ENCODE peak calls at places on chromosomes 5 and 9, in four cellular contexts. One of them, this sample, is unnamed.

GRCh38 chr5:141883184-141883947 is 5.2 kb upstream of the PCDH1 start:
- DNase-seq in adrenal gland: peak
- DNase-seq in GM19239: no peak
- DNase-seq in brain microvascular endothelial cell: no peak
- DNase-seq in this sample: no peak

GRCh38 chr5:158205992-158206391 is 347.0 kb upstream of the CLINT1 start:
- DNase-seq in brain microvascular endothelial cell: no peak
- DNase-seq in GM19239: no peak
- DNase-seq in adrenal gland: no peak
- DNase-seq in this sample: no peak

GRCh38 chr5:191036-191948 is at the start of gene LRRC14B:
- DNase-seq in brain microvascular endothelial cell: no peak
- DNase-seq in adrenal gland: no peak
- DNase-seq in GM19239: peak
- DNase-seq in this sample: no peak

GRCh38 chr9:7976167-7976755 is 176.7 kb upstream of the DMAC1 start:
- DNase-seq in GM19239: peak
- DNase-seq in brain microvascular endothelial cell: no peak
- DNase-seq in adrenal gland: no peak
- DNase-seq in this sample: no peak

GRCh38 chr9:71263451-71263850 is 142.0 kb upstream of the TRPM3 start:
- DNase-seq in brain microvascular endothelial cell: no peak
- DNase-seq in adrenal gland: no peak
- DNase-seq in GM19239: no peak
- DNase-seq in this sample: no peak

GRCh38 chr5:122192477-122192876 is 63.1 kb downstream of the ZNF474 start:
- DNase-seq in GM19239: no peak
- DNase-seq in brain microvascular endothelial cell: no peak
- DNase-seq in adrenal gland: no peak
- DNase-seq in this sample: no peak

GRCh38 chr5:150129813-150130492 is 25.7 kb downstream of the PDGFRB start:
- DNase-seq in brain microvascular endothelial cell: peak
- DNase-seq in GM19239: peak
- DNase-seq in adrenal gland: peak
- DNase-seq in this sample: no peak

GRCh38 chr5:56812110-56812509 is 3.2 kb upstream of the MAP3K1 start:
- DNase-seq in GM19239: no peak
- DNase-seq in adrenal gland: no peak
- DNase-seq in brain microvascular endothelial cell: no peak
- DNase-seq in this sample: no peak

GRCh38 chr5:171433952-171434676 is 14.7 kb downstream of the FGF18 start:
- DNase-seq in adrenal gland: no peak
- DNase-seq in GM19239: no peak
- DNase-seq in brain microvascular endothelial cell: no peak
- DNase-seq in this sample: no peak

GRCh38 chr5:10521466-10522223 is 42.2 kb upstream of the ANKRD33B start:
- DNase-seq in adrenal gland: no peak
- DNase-seq in GM19239: no peak
- DNase-seq in brain microvascular endothelial cell: no peak
- DNase-seq in this sample: no peak

GRCh38 chr5:64458948-64459347 is 46.9 kb upstream of the RGS7BP start:
- DNase-seq in GM19239: no peak
- DNase-seq in adrenal gland: no peak
- DNase-seq in brain microvascular endothelial cell: no peak
- DNase-seq in this sample: no peak

GRCh38 chr5:150305577-150305976 is 2.9 kb upstream of the ARSI start:
- DNase-seq in adrenal gland: no peak
- DNase-seq in GM19239: no peak
- DNase-seq in brain microvascular endothelial cell: no peak
- DNase-seq in this sample: no peak

GRCh38 chr5:73935719-73936118 is 309.7 kb downstream of the ARHGEF28 start:
- DNase-seq in GM19239: no peak
- DNase-seq in brain microvascular endothelial cell: no peak
- DNase-seq in adrenal gland: no peak
- DNase-seq in this sample: no peak

This sample was measured in non-pigmented ciliary epithelial cell.